ENCODE peak calls at places on chromosome 19, in nine cellular contexts. V is CD8-positive, alpha-beta T cell; J is testis; D is omental fat pad; M is GM12864; H is AG04450; Q is heart left ventricle; Z is SK-N-SH; R is B cell. X is an unnamed sample.

GRCh38 chr19:1611353-1611752 is 6.1 kb upstream of the UQCR11 start:
- DNase-seq in V (no peak), J (no peak), D (no peak), M (no peak), H (no peak), Q (no peak), Z (no peak), R (no peak), X (no peak)

GRCh38 chr19:39307233-39307821 is 11.1 kb downstream of the IFNL1 start:
- DNase-seq in V (no peak), J (no peak), D (no peak), M (no peak), H (no peak), Q (peak), Z (no peak), R (no peak), X (no peak)

GRCh38 chr19:41327076-41327475 is 17.1 kb downstream of the CCDC97 start:
- DNase-seq in V (peak), J (no peak), D (no peak), M (no peak), H (no peak), Q (no peak), Z (no peak), R (no peak), X (peak)

GRCh38 chr19:34430738-34431625 is 2.8 kb downstream of the UBA2 start:
- DNase-seq in V (peak), J (no peak), D (no peak), M (peak), H (no peak), Q (no peak), Z (peak), R (peak), X (peak)

GRCh38 chr19:53865918-53866696 is 1.6 kb upstream of the MYADM start:
- DNase-seq in V (peak), J (peak), D (no peak), M (no peak), H (no peak), Q (peak), Z (peak), R (peak), X (no peak)

GRCh38 chr19:8607386-8607785 is 3.1 kb downstream of the ADAMTS10 start:
- DNase-seq in V (no peak), J (peak), D (no peak), M (no peak), H (no peak), Q (peak), Z (no peak), R (no peak), X (no peak)

GRCh38 chr19:39416626-39417120 is 4.2 kb downstream of the PLEKHG2 start:
- DNase-seq in V (no peak), J (no peak), D (no peak), M (no peak), H (no peak), Q (no peak), Z (no peak), R (no peak), X (no peak)

GRCh38 chr19:55255618-55256423 is 3.0 kb downstream of the PPP6R1 start:
- DNase-seq in V (peak), J (no peak), D (no peak), M (no peak), H (no peak), Q (no peak), Z (no peak), R (peak), X (peak)

GRCh38 chr19:15893498-15893897 is 4.4 kb downstream of the CYP4F2 start:
- DNase-seq in V (no peak), J (no peak), D (no peak), M (no peak), H (no peak), Q (no peak), Z (no peak), R (no peak), X (no peak)

GRCh38 chr19:49690073-49690655 is 752 bp upstream of the CPT1C start:
- DNase-seq in V (no peak), J (no peak), D (no peak), M (no peak), H (no peak), Q (no peak), Z (no peak), R (peak), X (no peak)

GRCh38 chr19:40216013-40216776 is 2.0 kb downstream of the TTC9B start:
- DNase-seq in V (no peak), J (no peak), D (no peak), M (no peak), H (no peak), Q (no peak), Z (no peak), R (no peak), X (no peak)

GRCh38 chr19:8515317-8515716 is 1.4 kb upstream of the ZNF414 start:
- DNase-seq in V (peak), J (no peak), D (no peak), M (no peak), H (no peak), Q (no peak), Z (no peak), R (no peak), X (no peak)

GRCh38 chr19:6374179-6374709 is 1.5 kb downstream of the PSPN start:
- DNase-seq in V (no peak), J (no peak), D (no peak), M (no peak), H (no peak), Q (no peak), Z (no peak), R (no peak), X (no peak)

GRCh38 chr19:50553134-50553703 is 15.0 kb downstream of the LRRC4B start:
- DNase-seq in V (no peak), J (no peak), D (no peak), M (no peak), H (no peak), Q (no peak), Z (no peak), R (no peak), X (no peak)

GRCh38 chr19:1234670-1235380 is 3.0 kb downstream of the CBARP start:
- DNase-seq in V (no peak), J (no peak), D (no peak), M (no peak), H (no peak), Q (no peak), Z (no peak), R (no peak), X (no peak)

GRCh38 chr19:54478677-54479266 is 5.7 kb upstream of the CDC42EP5 start:
- DNase-seq in V (no peak), J (no peak), D (no peak), M (no peak), H (no peak), Q (no peak), Z (peak), R (peak), X (peak)

GRCh38 chr19:8366961-8367326 is 3.0 kb downstream of the ANGPTL4 start:
- DNase-seq in V (no peak), J (peak), D (peak), M (no peak), H (no peak), Q (peak), Z (no peak), R (no peak), X (no peak)

DNA sequence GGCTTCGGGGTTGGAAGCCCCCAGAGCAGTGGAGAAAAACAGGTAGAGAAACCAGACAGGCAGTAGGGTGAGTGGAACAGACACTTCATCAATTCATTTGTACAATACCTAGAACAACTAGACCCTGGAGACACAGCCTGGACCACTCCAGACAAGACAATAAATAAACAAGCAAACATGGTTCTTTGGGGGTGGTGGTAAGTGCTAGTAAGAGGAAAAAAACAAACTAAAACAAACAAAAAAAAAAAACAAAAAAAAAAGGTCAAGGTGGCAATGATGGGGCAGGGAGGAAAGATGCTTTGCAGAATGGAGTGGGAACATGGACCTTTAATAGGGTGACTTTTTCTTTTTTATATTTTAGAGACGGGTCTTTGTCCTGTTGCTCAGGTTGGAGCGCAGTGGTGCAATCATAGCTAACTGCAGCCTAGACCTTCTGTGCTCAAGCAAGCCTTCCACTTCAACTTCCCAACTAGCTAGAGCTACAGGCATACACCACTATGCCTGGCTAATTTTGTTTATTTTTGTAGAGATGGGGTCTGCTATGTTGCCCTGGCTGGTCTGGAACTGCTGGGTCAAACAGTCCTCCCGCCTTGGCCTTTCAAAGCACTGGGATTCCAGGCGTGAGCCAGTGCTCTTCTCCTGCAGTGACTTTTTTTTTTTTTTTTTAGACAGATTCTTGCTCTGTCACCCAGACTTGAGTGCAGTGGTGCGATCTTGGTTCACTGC is 3.1 kb downstream of the JUNB start:
- DNase-seq in V (no peak), J (no peak), D (no peak), M (no peak), H (no peak), Q (no peak), Z (no peak), R (no peak), X (no peak)
- TF ChIP-seq CTCF in V (no peak), J (no peak), D (no peak), M (no peak), H (no peak), Q (no peak), Z (no peak), R (no peak), X (no peak)

DNA sequence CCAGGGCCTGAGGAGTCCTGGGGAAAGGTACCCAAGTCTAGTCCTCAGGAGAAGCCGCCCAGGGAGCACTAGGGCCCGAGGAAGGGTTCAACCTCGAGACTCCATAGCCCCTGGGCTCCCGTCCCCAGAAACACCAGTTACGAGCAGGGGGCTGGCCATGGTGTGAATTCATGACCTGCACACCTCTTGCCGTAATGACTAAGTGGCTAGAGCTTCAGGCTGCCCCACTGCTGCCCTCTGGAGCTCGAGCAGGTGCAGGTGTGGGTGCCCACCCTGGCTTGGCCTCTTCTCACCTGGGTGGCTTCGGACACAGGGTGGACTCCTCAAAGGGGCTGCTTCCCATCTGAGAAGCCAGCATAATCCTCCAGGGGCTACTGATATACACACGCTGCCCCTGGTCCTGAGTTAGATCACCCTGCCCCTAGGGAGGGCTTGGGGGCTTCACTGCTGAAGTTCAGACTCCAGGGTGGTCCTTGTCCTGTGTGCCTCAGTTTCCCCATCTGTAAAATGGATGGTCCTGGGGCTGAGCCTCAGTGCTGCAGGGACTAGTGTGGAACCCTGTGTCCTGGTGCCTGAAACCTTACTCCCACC is 13.6 kb downstream of the SPC24 start:
- DNase-seq in V (no peak), J (no peak), D (no peak), M (no peak), H (no peak), Q (peak), Z (no peak), R (no peak), X (no peak)
- TF ChIP-seq CTCF in V (no peak), J (no peak), D (no peak), M (no peak), H (no peak), Q (peak), Z (peak), R (no peak), X (no peak)

GRCh38 chr19:29749450-29749849 is 34.4 kb upstream of the C19orf12 start:
- DNase-seq in V (no peak), J (no peak), D (no peak), M (no peak), H (no peak), Q (no peak), Z (no peak), R (no peak), X (no peak)
- TF ChIP-seq CTCF in V (no peak), J (no peak), D (no peak), M (no peak), H (no peak), Q (no peak), Z (no peak), R (peak), X (no peak)

DNA sequence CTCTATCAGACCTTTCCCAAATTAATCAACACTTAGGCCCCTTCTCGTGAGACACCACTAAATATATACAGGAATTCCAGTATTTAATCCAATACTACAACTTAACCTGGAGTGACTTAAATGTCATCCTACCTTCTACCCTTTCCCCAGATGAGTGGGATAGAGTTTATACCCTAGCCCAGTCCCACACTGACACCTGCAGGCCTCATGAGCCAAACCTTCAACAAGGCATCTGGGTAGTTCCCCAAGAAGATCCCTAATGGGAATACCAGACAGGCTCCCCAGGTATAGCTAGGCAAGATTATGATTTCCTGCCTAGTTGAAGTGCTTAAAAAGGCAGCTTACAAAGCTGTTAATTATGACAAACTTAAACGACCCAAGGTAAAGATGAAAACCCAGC is 15.9 kb downstream of the ZNF83 start:
- DNase-seq in V (no peak), J (no peak), D (no peak), M (no peak), H (no peak), Q (no peak), Z (no peak), R (no peak), X (no peak)
- TF ChIP-seq CTCF in V (no peak), J (no peak), D (no peak), M (no peak), H (no peak), Q (no peak), Z (no peak), R (no peak), X (no peak)

DNA sequence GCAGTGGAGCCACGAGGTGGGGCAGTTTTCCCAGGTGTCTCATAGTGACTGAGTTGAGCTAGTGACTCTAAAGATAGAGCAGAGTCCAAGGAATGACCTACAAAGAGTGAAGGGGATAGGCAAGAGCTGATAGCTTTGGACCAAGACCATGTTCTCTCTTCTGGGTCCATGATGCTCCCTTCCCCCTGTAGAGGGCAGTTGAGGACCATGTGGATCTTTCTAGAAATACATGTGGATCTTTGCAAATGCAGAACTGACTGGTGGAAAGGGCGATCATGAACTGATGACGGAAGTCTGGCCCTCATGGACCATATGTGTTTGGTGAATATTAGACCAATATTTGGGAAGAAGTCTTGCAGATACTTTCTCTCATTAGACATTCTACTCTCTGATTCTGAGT is 6.9 kb downstream of the PSG1 start:
- DNase-seq in V (no peak), J (no peak), D (no peak), M (no peak), H (no peak), Q (no peak), Z (no peak), R (no peak), X (no peak)
- TF ChIP-seq CTCF in V (no peak), J (no peak), D (no peak), M (no peak), H (no peak), Q (no peak), Z (peak), R (no peak), X (no peak)

DNA sequence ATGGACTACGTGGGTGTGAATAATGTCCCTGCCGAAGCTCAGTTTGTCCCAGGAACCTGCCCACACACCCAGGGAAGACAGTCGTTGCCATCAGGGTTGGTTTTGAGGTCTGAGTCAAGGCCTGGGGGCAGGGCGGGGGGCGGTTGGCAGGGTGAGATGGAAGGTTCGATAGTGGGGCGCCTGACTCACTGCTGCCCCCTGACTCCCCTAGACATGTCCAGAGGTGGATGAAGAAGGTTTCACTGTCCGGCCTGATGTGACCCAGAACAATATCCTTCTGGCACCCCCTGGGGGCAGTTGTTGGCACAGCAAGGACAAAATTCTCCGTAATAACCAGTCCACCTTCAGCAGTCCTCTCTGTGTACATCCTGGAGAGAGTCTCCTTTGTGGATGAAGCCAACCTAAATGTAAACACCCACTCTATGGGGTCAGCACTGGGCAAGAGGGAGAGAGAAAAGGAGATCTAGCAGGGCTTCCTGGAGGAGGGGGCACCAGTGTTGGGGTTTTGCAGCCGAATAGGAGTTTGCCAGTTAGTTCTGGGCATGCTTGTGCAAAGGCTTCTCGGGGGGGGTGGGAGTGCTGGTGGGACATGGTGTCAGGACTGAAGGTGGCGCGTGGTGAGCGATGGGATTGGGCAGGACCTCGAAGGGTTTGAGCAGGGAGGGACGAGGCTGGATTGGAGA is 19.6 kb upstream of the B3GNT3 start:
- DNase-seq in V (no peak), J (peak), D (peak), M (no peak), H (no peak), Q (no peak), Z (peak), R (peak), X (peak)
- TF ChIP-seq CTCF in V (peak), J (peak), D (no peak), M (peak), H (peak), Q (no peak), Z (peak), R (peak), X (peak)

DNA sequence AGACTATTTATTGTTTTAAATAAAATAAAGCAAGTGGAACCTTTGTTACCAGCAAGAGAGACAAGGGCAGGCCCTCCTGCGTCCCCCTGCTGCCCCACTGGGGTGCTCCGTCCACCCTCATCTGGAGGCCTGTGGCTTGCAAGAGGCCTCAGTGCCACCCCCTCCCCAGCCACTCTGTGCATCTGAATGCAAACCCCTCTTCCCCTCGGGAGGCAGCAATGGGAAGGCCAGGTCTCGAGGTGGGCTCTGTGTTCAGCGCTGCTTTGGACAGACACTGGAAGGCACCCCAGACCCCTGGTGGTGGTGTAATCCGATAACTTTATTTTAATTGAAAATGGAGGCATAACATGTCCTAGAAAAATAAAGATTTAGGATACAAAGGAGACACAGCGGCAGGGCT is 4.6 kb downstream of the SIX5 start:
- DNase-seq in V (no peak), J (no peak), D (no peak), M (no peak), H (no peak), Q (peak), Z (peak), R (no peak), X (no peak)
- TF ChIP-seq CTCF in V (no peak), J (no peak), D (no peak), M (no peak), H (no peak), Q (no peak), Z (no peak), R (no peak), X (no peak)

GRCh38 chr19:19504754-19505668 is 10.3 kb downstream of the TSSK6 start:
- DNase-seq in V (no peak), J (no peak), D (no peak), M (no peak), H (no peak), Q (no peak), Z (no peak), R (no peak), X (no peak)

GRCh38 chr19:19508217-19508616 is 7.1 kb downstream of the TSSK6 start:
- DNase-seq in V (no peak), J (no peak), D (no peak), M (no peak), H (no peak), Q (no peak), Z (no peak), R (no peak), X (no peak)

GRCh38 chr19:19505669-19506326 is 9.6 kb downstream of the TSSK6 start:
- DNase-seq in V (no peak), J (no peak), D (no peak), M (no peak), H (no peak), Q (no peak), Z (no peak), R (no peak), X (no peak)

GRCh38 chr19:19507354-19507753 is 8.0 kb downstream of the TSSK6 start:
- DNase-seq in V (no peak), J (no peak), D (no peak), M (no peak), H (no peak), Q (no peak), Z (no peak), R (no peak), X (no peak)

GRCh38 chr19:19506592-19506991 is 8.8 kb downstream of the TSSK6 start:
- DNase-seq in V (no peak), J (no peak), D (no peak), M (no peak), H (no peak), Q (no peak), Z (no peak), R (no peak), X (no peak)
- TF ChIP-seq CTCF in V (no peak), J (no peak), D (no peak), M (no peak), H (no peak), Q (no peak), Z (no peak), R (no peak), X (no peak)

GRCh38 chr19:19385900-19386339 is 19.6 kb upstream of the GATAD2A start:
- DNase-seq in V (peak), J (no peak), D (no peak), M (no peak), H (no peak), Q (no peak), Z (no peak), R (no peak), X (no peak)
- TF ChIP-seq CTCF in V (no peak), J (no peak), D (no peak), M (no peak), H (no peak), Q (no peak), Z (no peak), R (no peak), X (no peak)